ENCODE peak calls at places on chromosomes 12 and 14, in nine cellular contexts. G is spleen, P is transverse colon, M is GM23338, Q is HCT116, U is breast epithelium, R is sigmoid colon, O is prostate gland, V is stomach. I is an unnamed sample. For H3K4me1, the result is how much of the 10 kb centered on the place peaks cover.

GRCh38 chr12:39723831-39724230 is 104.2 kb upstream of the ABCD2 start:
- DNase-seq in R (no peak), V (no peak), O (no peak), P (no peak), M (no peak), Q (no peak), G (no peak), U (no peak), I (no peak)

GRCh38 chr12:113071427-113072112 is 15.0 kb downstream of the DTX1 start:
- DNase-seq in V (no peak), M (no peak), O (no peak), P (no peak), U (no peak), Q (no peak), R (no peak), G (no peak), I (no peak)

GRCh38 chr12:31880340-31880739 is 78.9 kb upstream of the RESF1 start:
- DNase-seq in V (no peak), M (no peak), R (no peak), G (no peak), P (no peak), U (no peak), Q (no peak), O (no peak), I (no peak)

GRCh38 chr12:27504506-27504905 is 19.5 kb upstream of the PPFIBP1 start:
- DNase-seq in M (no peak), G (no peak), R (no peak), U (no peak), P (no peak), Q (no peak), V (no peak), O (no peak), I (no peak)

GRCh38 chr12:130709151-130710000 is 6.7 kb downstream of the RIMBP2 start:
- DNase-seq in P (no peak), O (no peak), U (no peak), R (no peak), G (no peak), Q (no peak), M (no peak), V (peak), I (no peak)

GRCh38 chr12:68886636-68887572 is 46.1 kb downstream of the CPM start:
- DNase-seq in P (no peak), M (no peak), G (no peak), R (no peak), V (no peak), O (no peak), Q (no peak), U (no peak), I (no peak)

GRCh38 chr12:105740970-105741725 is 397.6 kb downstream of the NUAK1 start:
- DNase-seq in O (peak), Q (no peak), U (peak), V (no peak), M (no peak), G (no peak), P (no peak), R (peak), I (no peak)

GRCh38 chr12:47034661-47035060 is 44.8 kb upstream of the PCED1B start:
- DNase-seq in M (no peak), G (no peak), P (no peak), V (no peak), U (no peak), R (no peak), Q (no peak), O (no peak), I (no peak)

GRCh38 chr14:33916663-33917565 is 34.0 kb downstream of the EGLN3 start:
- DNase-seq in Q (no peak), O (no peak), P (no peak), M (no peak), R (no peak), V (no peak), U (no peak), G (no peak), I (no peak)

GRCh38 chr12:124862768-124863408 is 776 bp downstream of the SCARB1 start:
- DNase-seq in R (no peak), U (no peak), M (peak), P (peak), V (no peak), G (peak), Q (no peak), O (peak), I (no peak)

GRCh38 chr12:94020335-94020734 is 128.0 kb upstream of the PLXNC1 start:
- DNase-seq in G (no peak), M (no peak), Q (no peak), U (no peak), R (no peak), V (no peak), P (no peak), O (no peak), I (no peak)

GRCh38 chr12:57146092-57146491 is 1.3 kb downstream of the LRP1-AS start:
- DNase-seq in M (no peak), Q (no peak), U (no peak), P (no peak), G (no peak), R (no peak), V (no peak), O (no peak), I (no peak)

GRCh38 chr14:65302571-65303184 is 109.9 kb upstream of the FUT8 start:
- DNase-seq in V (peak), Q (no peak), P (peak), R (no peak), G (no peak), U (no peak), M (no peak), O (no peak), I (no peak)

GRCh38 chr14:64979336-64980074 is 7.2 kb upstream of the FNTB start:
- DNase-seq in O (no peak), Q (no peak), G (no peak), R (no peak), U (no peak), M (peak), V (no peak), P (no peak), I (no peak)

GRCh38 chr12:30806989-30807694 is 52.4 kb upstream of the CAPRIN2 start:
- DNase-seq in G (no peak), O (peak), U (no peak), M (peak), R (no peak), Q (peak), P (no peak), V (peak), I (no peak)

GRCh38 chr14:22131749-22132476 is 457.1 kb downstream of the DAD1 start:
- DNase-seq in R (no peak), M (peak), P (peak), U (no peak), G (no peak), O (no peak), Q (no peak), V (no peak), I (no peak)

GRCh38 chr12:69758105-69758504 is 19.4 kb downstream of the RAB3IP start:
- DNase-seq in U (no peak), O (no peak), M (no peak), V (no peak), P (no peak), R (no peak), G (no peak), Q (no peak), I (no peak)

GRCh38 chr12:76272292-76272691 is 75.9 kb downstream of the BBS10 start:
- DNase-seq in Q (no peak), R (no peak), V (no peak), U (no peak), P (no peak), M (no peak), O (no peak), G (no peak), I (no peak)

GRCh38 chr12:64665506-64665905 is 55.2 kb downstream of the RASSF3 start:
- DNase-seq in U (no peak), V (no peak), R (no peak), M (peak), O (no peak), P (peak), Q (no peak), G (no peak), I (peak)
- H3K4me1 ChIP-seq in U (under half), V (half or more), R (half or more), M (half or more), O (under half), P (under half), Q (half or more), G (under half), I (under half)

GRCh38 chr14:103931422-103931821 is 3.2 kb downstream of the TDRD9 start:
- DNase-seq in G (no peak), U (no peak), M (no peak), P (no peak), O (no peak), V (no peak), Q (no peak), R (no peak), I (no peak)
- TF ChIP-seq POLR2AphosphoS5 in G (peak), U (no peak), M (no peak), P (no peak), O (no peak), V (no peak), Q (no peak), R (no peak), I (no peak)

GRCh38 chr14:68939424-68939892 is 39.6 kb downstream of the ACTN1 start:
- DNase-seq in Q (no peak), U (no peak), M (no peak), G (no peak), P (no peak), V (no peak), R (no peak), O (no peak), I (no peak)
- H3K4me1 ChIP-seq in Q (under half), U (under half), M (half or more), G (under half), P (half or more), V (half or more), R (half or more), O (under half), I (half or more)

GRCh38 chr14:50318031-50318626 is 6.0 kb downstream of the DMAC2L start:
- DNase-seq in U (no peak), O (no peak), R (no peak), Q (peak), G (no peak), M (peak), P (no peak), V (no peak), I (no peak)

GRCh38 chr14:50319721-50320120 is 7.6 kb downstream of the DMAC2L start:
- DNase-seq in P (no peak), V (no peak), O (no peak), M (no peak), U (no peak), R (no peak), G (no peak), Q (no peak), I (no peak)

GRCh38 chr14:50319293-50319692 is 7.2 kb downstream of the DMAC2L start:
- DNase-seq in M (no peak), Q (no peak), R (no peak), G (no peak), V (no peak), U (no peak), P (no peak), O (no peak), I (no peak)

GRCh38 chr14:50320279-50320678 is 8.2 kb downstream of the DMAC2L start:
- DNase-seq in M (no peak), V (no peak), Q (no peak), P (no peak), O (no peak), R (no peak), U (no peak), G (no peak), I (no peak)

GRCh38 chr14:50321009-50321660 is 9.0 kb downstream of the DMAC2L start:
- DNase-seq in P (peak), M (peak), O (peak), Q (peak), R (peak), G (no peak), U (no peak), V (peak), I (no peak)
- TF ChIP-seq POLR2AphosphoS5 in P (no peak), M (no peak), O (peak), Q (no peak), R (no peak), G (peak), U (no peak), V (peak), I (no peak)

GRCh38 chr12:701896-702539 is 38.8 kb upstream of the NINJ2 start:
- DNase-seq in G (no peak), R (no peak), M (no peak), V (no peak), P (no peak), U (no peak), Q (no peak), O (no peak), I (no peak)
- H3K4me1 ChIP-seq in G (under half), R (under half), M (under half), V (under half), P (under half), U (under half), Q (under half), O (under half), I (under half)

GRCh38 chr12:98618952-98619351 is 25.5 kb downstream of the SLC25A3 start:
- DNase-seq in Q (no peak), R (no peak), M (no peak), U (no peak), P (no peak), V (no peak), G (no peak), O (no peak), I (no peak)
- TF ChIP-seq POLR2AphosphoS5 in Q (no peak), R (no peak), M (no peak), U (no peak), P (no peak), V (no peak), G (no peak), O (no peak), I (no peak)

GRCh38 chr14:78023112-78023511 is 147.1 kb upstream of the NRXN3 start:
- DNase-seq in R (no peak), G (no peak), V (no peak), M (no peak), U (no peak), P (no peak), Q (no peak), O (no peak), I (no peak)
- H3K4me1 ChIP-seq in R (under half), G (under half), V (under half), M (under half), U (under half), P (under half), Q (under half), O (under half), I (under half)

GRCh38 chr14:61526405-61527312 is 168.7 kb upstream of the HIF1A start:
- DNase-seq in G (peak), P (no peak), M (no peak), O (peak), R (no peak), U (peak), Q (no peak), V (peak), I (no peak)

GRCh38 chr14:61525293-61526011 is 169.9 kb upstream of the HIF1A start:
- DNase-seq in M (no peak), Q (peak), R (peak), G (peak), O (peak), V (peak), U (peak), P (peak), I (peak)

GRCh38 chr14:61524936-61525292 is 170.4 kb upstream of the HIF1A start:
- DNase-seq in V (no peak), U (no peak), R (no peak), M (no peak), P (no peak), G (no peak), O (no peak), Q (no peak), I (no peak)

GRCh38 chr14:61523751-61524150 is 171.6 kb upstream of the HIF1A start:
- DNase-seq in O (no peak), V (no peak), M (no peak), U (no peak), Q (no peak), R (no peak), G (no peak), P (no peak), I (no peak)

GRCh38 chr14:61524211-61524806 is 171.0 kb upstream of the HIF1A start:
- DNase-seq in R (no peak), M (no peak), G (no peak), U (no peak), O (no peak), Q (peak), V (no peak), P (no peak), I (no peak)
- TF ChIP-seq POLR2AphosphoS5 in R (no peak), M (no peak), G (peak), U (no peak), O (peak), Q (peak), V (no peak), P (no peak), I (no peak)

GRCh38 chr14:70654609-70655008 is 12.9 kb downstream of the TTC9 start:
- DNase-seq in R (no peak), O (no peak), Q (no peak), V (no peak), M (no peak), G (no peak), U (no peak), P (no peak), I (no peak)
- H3K4me1 ChIP-seq in R (under half), O (under half), Q (under half), V (under half), M (half or more), G (under half), U (under half), P (under half), I (under half)

GRCh38 chr12:102059343-102059742 is 2.4 kb downstream of the WASHC3 start:
- DNase-seq in U (no peak), P (no peak), O (no peak), Q (no peak), G (no peak), R (no peak), M (no peak), V (no peak), I (no peak)
- TF ChIP-seq POLR2AphosphoS5 in U (no peak), P (no peak), O (no peak), Q (no peak), G (no peak), R (no peak), M (no peak), V (no peak), I (no peak)